ENCODE peak calls at places on chromosomes 16 and 17, in four cellular contexts. Q is NCI-H748 treated with DMSO at 0.1 percent for 48 hours; K is stimulated activated CD8-positive, alpha-beta memory T cell treated with anti-CD3 and anti-CD28 coated beads, Interleukin-15, amount 100 ng/mL, for 24 hours; J is PC-9. N is an unnamed sample.

GRCh38 chr16:3113765-3114479 is 1.5 kb downstream of the ZNF205 start:
- DNase-seq in Q (no peak), K (no peak), J (no peak), N (no peak)

GRCh38 chr17:15249487-15249886 is 15.6 kb downstream of the PMP22 start:
- DNase-seq in Q (no peak), K (no peak), J (no peak), N (no peak)

GRCh38 chr17:3043737-3044365 is 19.6 kb downstream of the OR1D5 start:
- DNase-seq in Q (peak; percentile 8), K (no peak), J (peak; percentile 27), N (no peak)

GRCh38 chr17:73011016-73011486 is 81.4 kb downstream of the SLC39A11 start:
- DNase-seq in Q (no peak), K (no peak), J (no peak), N (no peak)

GRCh38 chr17:35900280-35900679 is 20.1 kb upstream of the CCL5 start:
- DNase-seq in Q (no peak), K (no peak), J (no peak), N (no peak)

GRCh38 chr17:59149841-59150511 is 5.0 kb downstream of the SKA2 start:
- DNase-seq in Q (no peak), K (no peak), J (no peak), N (no peak)

GRCh38 chr16:57688987-57689771 is 5.4 kb upstream of the DRC7 start:
- DNase-seq in Q (no peak), K (no peak), J (no peak), N (no peak)

GRCh38 chr16:84042879-84043485 is 387 bp upstream of the SLC38A8 start:
- DNase-seq in Q (peak; percentile 1), K (no peak), J (peak; percentile 46), N (no peak)

GRCh38 chr17:13385481-13385907 is 216.2 kb downstream of the HS3ST3A1 start:
- DNase-seq in Q (no peak), K (no peak), J (no peak), N (no peak)

GRCh38 chr17:6677158-6677831 is 25.7 kb downstream of the C17orf100 start:
- DNase-seq in Q (no peak), K (no peak), J (no peak), N (no peak)

GRCh38 chr16:85454171-85454883 is 158.8 kb upstream of the GSE1 start:
- DNase-seq in Q (no peak), K (no peak), J (no peak), N (no peak)

GRCh38 chr16:78183886-78184553 is 84.6 kb downstream of the WWOX start:
- DNase-seq in Q (peak; percentile 34), K (no peak), J (no peak), N (no peak)

GRCh38 chr17:19238167-19238505 is 970 bp downstream of the EPN2 start:
- DNase-seq in Q (peak; percentile 21), K (no peak), J (peak; percentile 34), N (peak; percentile 21)

GRCh38 chr17:8084250-8084649 is 3.3 kb downstream of the ALOX12B start:
- DNase-seq in Q (no peak), K (no peak), J (no peak), N (no peak)

GRCh38 chr16:69724414-69724873 is 1.9 kb downstream of the NQO1 start:
- DNase-seq in Q (no peak), K (no peak), J (no peak), N (no peak)

GRCh38 chr17:18042969-18043368 is 3.8 kb downstream of the GID4 start:
- DNase-seq in Q (no peak), K (no peak), J (no peak), N (no peak)

GRCh38 chr17:5823219-5823618 is 238.9 kb upstream of the NLRP1 start:
- DNase-seq in Q (no peak), K (no peak), J (no peak), N (no peak)

GRCh38 chr17:63956296-63956920 is 16.3 kb downstream of the SCN4A start:
- DNase-seq in Q (no peak), K (no peak), J (no peak), N (no peak)

GRCh38 chr17:13346081-13346533 is 255.6 kb downstream of the HS3ST3A1 start:
- DNase-seq in Q (no peak), K (no peak), J (no peak), N (no peak)

GRCh38 chr16:30407794-30408534 is 558 bp downstream of the ZNF771 start:
- DNase-seq in Q (no peak), K (no peak), J (no peak), N (no peak)

GRCh38 chr16:65376601-65377000 is 254.7 kb upstream of the CDH11 start:
- DNase-seq in Q (no peak), K (no peak), J (no peak), N (no peak)

GRCh38 chr16:84371553-84371865 is 3.2 kb downstream of the ATP2C2 start:
- DNase-seq in Q (no peak), K (no peak), J (no peak), N (no peak)

GRCh38 chr17:48831549-48831883 is 681 bp downstream of the CALCOCO2 start:
- DNase-seq in Q (no peak), K (no peak), J (no peak), N (no peak)

GRCh38 chr17:46212634-46213435 is 19.6 kb upstream of the KANSL1 start:
- DNase-seq in Q (peak; percentile 12), K (no peak), J (peak; percentile 22), N (no peak)

GRCh38 chr17:76196675-76197074 is 43.6 kb downstream of the RNF157 start:
- DNase-seq in Q (no peak), K (no peak), J (no peak), N (no peak)

GRCh38 chr17:76276069-76276431 is 10.9 kb downstream of the UBALD2 start:
- DNase-seq in Q (no peak), K (no peak), J (no peak), N (no peak)

GRCh38 chr17:36934759-36935630 is 2.3 kb upstream of the LHX1 start:
- DNase-seq in Q (no peak), K (no peak), J (no peak), N (no peak)

GRCh38 chr17:17682737-17683675 is 1.7 kb downstream of the RAI1 start:
- DNase-seq in Q (peak; percentile 36), K (peak; percentile 22), J (peak; percentile 61), N (no peak)

GRCh38 chr16:83947642-83948234 is 5.3 kb upstream of the OSGIN1 start:
- DNase-seq in Q (no peak), K (no peak), J (no peak), N (no peak)

GRCh38 chr16:53773881-53774280 is 69.9 kb downstream of the FTO start:
- DNase-seq in Q (no peak), K (no peak), J (no peak), N (no peak)

GRCh38 chr16:1180772-1181714 is 28.1 kb downstream of the CACNA1H start:
- DNase-seq in Q (no peak), K (no peak), J (no peak), N (no peak)

GRCh38 chr17:71548540-71549190 is 572.2 kb upstream of the SOX9 start:
- DNase-seq in Q (no peak), K (no peak), J (no peak), N (no peak)

GRCh38 chr17:73760186-73760758 is 116.0 kb upstream of the SDK2 start:
- DNase-seq in Q (peak; percentile 75), K (no peak), J (no peak), N (no peak)

N was measured in omental fat pad.